ENCODE peak calls at places on chromosomes 6 and 20, in six cellular contexts. N, O, R, F, K and V are unnamed samples.

GRCh38 chr6:33976425-33977360 is 169.2 kb downstream of the GRM4 start:
- DNase-seq in K (no peak), R (no peak), O (no peak), N (no peak), F (peak), V (no peak)

GRCh38 chr6:6491761-6492160 is 96.8 kb upstream of the LY86 start:
- DNase-seq in F (no peak), R (no peak), N (no peak), O (no peak), K (no peak), V (no peak)

GRCh38 chr20:42277203-42277602 is 659.0 kb upstream of the CHD6 start:
- DNase-seq in K (no peak), O (no peak), R (no peak), N (no peak), F (no peak), V (no peak)

GRCh38 chr6:107323133-107323785 is 136.1 kb downstream of the PDSS2 start:
- DNase-seq in K (no peak), O (peak), N (peak), F (no peak), R (peak), V (peak)

GRCh38 chr6:16003197-16003491 is 125.7 kb upstream of the MYLIP start:
- DNase-seq in O (no peak), F (no peak), R (no peak), K (no peak), N (no peak), V (no peak)

GRCh38 chr6:3119040-3119723 is 671 bp downstream of the BPHL start:
- DNase-seq in K (no peak), N (peak), R (peak), F (no peak), O (peak), V (peak)

GRCh38 chr20:40646321-40647212 is 42.5 kb downstream of the MAFB start:
- DNase-seq in R (no peak), O (peak), F (no peak), N (no peak), K (no peak), V (no peak)

GRCh38 chr6:150937126-150937906 is 71.8 kb downstream of the MTHFD1L start:
- DNase-seq in K (no peak), F (no peak), N (no peak), R (no peak), O (no peak), V (no peak)

GRCh38 chr20:44533928-44534327 is 12.1 kb upstream of the SERINC3 start:
- DNase-seq in O (no peak), R (no peak), F (no peak), K (no peak), N (no peak), V (no peak)

GRCh38 chr6:16972535-16972934 is 129.3 kb upstream of the STMND1 start:
- DNase-seq in K (no peak), R (no peak), F (no peak), N (no peak), O (no peak), V (no peak)

GRCh38 chr6:45472383-45472782 is 94.6 kb upstream of the SUPT3H start:
- DNase-seq in O (no peak), R (no peak), F (no peak), N (no peak), K (peak), V (no peak)

GRCh38 chr6:89120371-89120770 is 2.5 kb upstream of the SRSF12 start:
- DNase-seq in R (peak), F (no peak), O (no peak), K (no peak), N (peak), V (peak)

GRCh38 chr6:10082385-10082784 is 332.5 kb downstream of the TFAP2A start:
- DNase-seq in R (peak), O (no peak), K (no peak), F (no peak), N (peak), V (peak)

GRCh38 chr20:63544958-63545516 is 2.5 kb downstream of the SRMS start:
- DNase-seq in K (no peak), F (no peak), O (no peak), N (peak), R (peak), V (no peak)

GRCh38 chr6:40907198-40907701 is 131.8 kb downstream of the UNC5CL start:
- DNase-seq in F (no peak), K (peak), O (peak), N (peak), R (peak), V (peak)

GRCh38 chr6:38846844-38847243 is 131.7 kb downstream of the DNAH8 start:
- DNase-seq in O (no peak), K (no peak), F (no peak), R (peak), N (peak), V (peak)

GRCh38 chr20:41407617-41408016 is 41.0 kb upstream of the EMILIN3 start:
- DNase-seq in N (no peak), R (no peak), F (no peak), O (no peak), K (no peak), V (no peak)

GRCh38 chr6:139982652-139983051 is 608.2 kb upstream of the CITED2 start:
- DNase-seq in F (no peak), K (no peak), N (peak), O (peak), R (no peak), V (peak)

GRCh38 chr6:28658475-28659249 is 133.0 kb downstream of the GPX5 start:
- DNase-seq in O (no peak), R (peak), N (peak), F (no peak), K (no peak), V (no peak)

GRCh38 chr6:39934060-39934757 is at the start of gene MOCS1:
- DNase-seq in K (peak), F (peak), O (peak), N (peak), R (peak), V (peak)

GRCh38 chr20:15700147-15700765 is 873.0 kb downstream of the KIF16B start:
- DNase-seq in K (no peak), O (no peak), N (no peak), R (no peak), F (no peak), V (peak)